ENCODE peak calls at places on chromosomes 4 and X, in five cellular contexts. N is right lobe of liver, Q is H1, G is right atrium auricular region, X is lower lobe of right lung. E is an unnamed sample.

GRCh38 chrX:149372861-149373260 is 132.2 kb downstream of the IDS start:
- DNase-seq in N (no peak), Q (no peak), G (no peak), X (no peak), E (no peak)

GRCh38 chr4:76515975-76516853 is 81.2 kb downstream of the SHROOM3 start:
- DNase-seq in N (no peak), Q (no peak), G (no peak), X (no peak), E (no peak)

GRCh38 chr4:1002131-1002630 is 9.0 kb upstream of the SLC26A1 start:
- DNase-seq in N (no peak), Q (no peak), G (no peak), X (peak; percentile 76), E (peak; percentile 61)

GRCh38 chr4:38821739-38822138 is 17.1 kb upstream of the TLR1 start:
- DNase-seq in N (no peak), Q (no peak), G (no peak), X (no peak), E (no peak)

GRCh38 chrX:1535241-1536041 is 1.5 kb downstream of the P2RY8 start:
- DNase-seq in N (no peak), Q (no peak), G (no peak), X (no peak), E (no peak)

GRCh38 chrX:22063284-22063683 is 31.2 kb downstream of the PHEX start:
- DNase-seq in N (no peak), Q (no peak), G (no peak), X (no peak), E (no peak)

GRCh38 chr4:38663021-38663800 is 788 bp upstream of the KLF3 start:
- DNase-seq in N (peak; percentile 38), Q (no peak), G (no peak), X (no peak), E (no peak)

GRCh38 chrX:116238093-116238492 is 67.5 kb downstream of the AGTR2 start:
- DNase-seq in N (no peak), Q (no peak), G (no peak), X (no peak), E (no peak)

GRCh38 chr4:22485751-22486150 is 30.1 kb downstream of the ADGRA3 start:
- DNase-seq in N (no peak), Q (no peak), G (no peak), X (no peak), E (no peak)

GRCh38 chr4:153257151-153257620 is 52.9 kb downstream of the TRIM2 start:
- DNase-seq in N (no peak), Q (no peak), G (no peak), X (no peak), E (no peak)

GRCh38 chr4:77226939-77227705 is 70.1 kb downstream of the CCNG2 start:
- DNase-seq in N (no peak), Q (no peak), G (no peak), X (no peak), E (no peak)

GRCh38 chrX:149312936-149313432 is 192.1 kb downstream of the IDS start:
- DNase-seq in N (no peak), Q (no peak), G (no peak), X (no peak), E (no peak)

GRCh38 chr4:105036991-105037390 is 109.7 kb upstream of the TET2 start:
- DNase-seq in N (no peak), Q (no peak), G (no peak), X (no peak), E (no peak)

GRCh38 chr4:929970-930625 is 2.0 kb downstream of the GAK start:
- DNase-seq in N (no peak), Q (no peak), G (no peak), X (no peak), E (no peak)

GRCh38 chr4:48341776-48342558 is 638 bp downstream of the SLAIN2 start:
- DNase-seq in N (peak; percentile 69), Q (no peak), G (peak; percentile 60), X (peak; percentile 71), E (peak; percentile 77)

GRCh38 chr4:140223056-140223810 is 69.2 kb upstream of the MAML3 start:
- DNase-seq in N (no peak), Q (no peak), G (no peak), X (no peak), E (no peak)
- H3K4me1 ChIP-seq in N (peaks cover 11% of the 10 kb centered on the region), Q (peaks cover 3% of the 10 kb centered on the region), G (no peaks in the 10 kb centered on the region), X (no peaks in the 10 kb centered on the region), E (no peaks in the 10 kb centered on the region)

GRCh38 chr4:141705747-141706377 is 69.5 kb downstream of the IL15 start:
- DNase-seq in N (no peak), Q (no peak), G (no peak), X (no peak), E (no peak)

GRCh38 chr4:141706445-141706844 is 70.1 kb downstream of the IL15 start:
- DNase-seq in N (no peak), Q (no peak), G (no peak), X (no peak), E (no peak)

GRCh38 chr4:141713185-141713584 is 76.8 kb downstream of the IL15 start:
- DNase-seq in N (no peak), Q (no peak), G (no peak), X (no peak), E (no peak)

GRCh38 chr4:141713771-141714445 is 77.5 kb downstream of the IL15 start:
- DNase-seq in N (no peak), Q (no peak), G (no peak), X (no peak), E (no peak)

GRCh38 chr4:141711211-141711610 is 74.8 kb downstream of the IL15 start:
- DNase-seq in N (no peak), Q (no peak), G (no peak), X (no peak), E (peak; percentile 41)
- TF ChIP-seq CTCF in N (peak; percentile 61), Q (no peak), G (peak; percentile 71), X (peak; percentile 51), E (peak; percentile 20)

DNA sequence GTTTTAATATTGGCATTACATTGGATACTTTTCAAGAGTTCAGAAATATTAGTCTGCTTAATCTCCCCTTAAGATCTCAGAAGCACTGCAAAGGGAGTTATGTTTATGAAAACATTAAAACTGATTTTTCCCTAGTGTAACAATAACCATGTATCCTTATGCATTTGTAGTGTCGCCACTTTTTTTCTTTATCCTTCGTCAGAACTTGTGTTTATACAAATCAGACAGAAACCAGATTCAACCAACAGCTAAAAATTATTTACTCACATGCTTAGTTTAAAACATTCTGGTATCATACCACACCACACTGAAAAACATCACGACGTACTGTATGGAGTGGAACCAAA is 1.3 kb downstream of the SETD7 start:
- DNase-seq in N (no peak), Q (no peak), G (no peak), X (no peak), E (no peak)
- H3K4me1 ChIP-seq in N (peaks cover 38% of the 10 kb centered on the region), Q (no peaks in the 10 kb centered on the region), G (no peaks in the 10 kb centered on the region), X (peaks cover 68% of the 10 kb centered on the region), E (peaks cover 18% of the 10 kb centered on the region)

DNA sequence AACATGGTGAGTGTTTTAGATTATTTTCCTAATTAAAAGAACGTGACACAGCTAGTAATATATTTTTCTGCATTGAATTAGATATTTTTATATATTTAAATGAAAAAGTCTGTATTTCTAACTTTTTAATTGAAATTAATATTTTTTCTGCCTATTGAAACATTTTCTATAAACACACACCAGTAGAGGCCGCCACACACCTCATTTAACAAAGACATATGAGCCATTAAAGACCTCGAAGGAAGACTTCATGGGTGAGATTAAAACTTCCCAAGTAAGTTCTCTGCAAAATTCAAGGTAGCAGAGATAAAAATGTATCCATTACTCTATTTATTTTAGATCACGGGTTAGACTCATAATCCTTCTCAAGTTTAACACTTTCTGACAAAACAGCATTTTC is 8.3 kb downstream of the SLITRK2 start:
- DNase-seq in N (no peak), Q (no peak), G (no peak), X (no peak), E (no peak)
- TF ChIP-seq CTCF in N (peak; percentile 53), Q (no peak), G (peak; percentile 42), X (no peak), E (no peak)

DNA sequence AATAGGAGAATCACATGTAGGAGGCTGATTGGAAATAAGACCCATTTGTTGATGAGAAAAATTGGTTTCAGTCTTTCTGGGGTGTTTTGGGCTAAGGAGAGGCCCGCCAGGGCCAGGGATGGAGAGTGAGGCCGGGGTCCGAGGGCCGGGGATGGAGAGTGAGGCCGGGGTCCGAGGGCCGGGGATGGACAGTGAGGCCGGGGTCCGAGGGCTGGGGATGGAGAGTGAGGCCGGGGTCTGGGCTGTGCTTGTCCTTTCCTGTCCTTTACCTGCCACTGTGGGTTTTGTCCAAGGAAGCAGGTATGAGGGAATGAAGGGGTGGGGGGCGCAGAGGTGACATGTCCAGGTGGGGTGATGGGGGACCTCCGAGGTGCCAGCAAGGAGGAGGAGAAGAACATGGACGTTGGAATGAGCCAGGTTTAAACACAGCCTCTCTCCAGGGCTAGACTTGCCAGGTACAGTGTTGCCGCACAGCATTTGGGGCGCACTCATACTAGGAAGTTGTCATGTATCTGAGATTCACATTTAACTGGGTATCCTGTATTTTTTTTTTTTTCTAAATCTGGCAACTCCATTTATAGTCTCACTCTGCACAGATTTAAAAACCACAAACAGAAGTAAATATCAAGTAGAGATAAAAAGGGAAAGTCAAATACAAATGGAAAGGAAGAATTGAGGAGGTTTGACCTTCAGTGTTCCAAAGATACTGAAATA is 8.8 kb downstream of the RGS12 start:
- DNase-seq in N (peak; percentile 12), Q (no peak), G (no peak), X (no peak), E (no peak)
- H3K4me1 ChIP-seq in N (no peaks in the 10 kb centered on the region), Q (peaks cover 2% of the 10 kb centered on the region), G (no peaks in the 10 kb centered on the region), X (peaks cover 50% of the 10 kb centered on the region), E (no peaks in the 10 kb centered on the region)

DNA sequence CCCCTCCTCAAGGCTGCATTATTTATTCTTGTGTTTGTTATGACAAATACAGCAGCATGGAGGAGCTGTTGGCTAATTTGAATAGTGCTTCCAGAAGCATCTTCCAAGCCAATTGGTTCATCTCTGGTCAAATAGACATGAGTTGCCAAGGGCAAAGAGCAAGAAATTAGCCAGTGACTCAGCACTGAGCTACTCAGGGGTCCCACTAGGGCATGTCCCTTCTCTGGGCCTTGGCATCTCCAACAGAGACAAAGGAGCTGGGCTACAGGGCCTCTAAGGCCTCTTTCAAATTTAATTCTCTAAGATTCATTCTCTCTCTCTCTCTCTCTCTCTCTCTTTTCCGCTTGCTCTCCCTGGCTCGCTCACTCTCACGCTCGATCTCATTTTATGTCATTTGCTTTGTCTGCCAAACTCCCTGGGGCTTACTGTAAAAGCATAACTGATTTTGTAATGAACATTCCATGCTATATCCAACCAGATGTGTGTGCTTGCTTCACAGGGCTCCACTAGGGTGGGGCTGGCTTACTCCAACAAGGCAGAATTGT is 86.7 kb upstream of the MAGEA4 start:
- DNase-seq in N (no peak), Q (no peak), G (peak; percentile 58), X (no peak), E (no peak)
- TF ChIP-seq CTCF in N (no peak), Q (no peak), G (peak; percentile 38), X (no peak), E (no peak)